ENCODE peak calls at places on chromosomes 4 and X, in six cellular contexts. One of them, this sample, is unnamed.

GRCh38 chr4:156560701-156561100 is 410.9 kb downstream of the PDGFC start:
- DNase-seq in CD4-positive, CD25-positive, alpha-beta regulatory T cell: no peak
- DNase-seq in GM12878: no peak
- DNase-seq in uterus: no peak
- DNase-seq in SK-N-SH: no peak
- DNase-seq in esophagus squamous epithelium: no peak
- DNase-seq in this sample: no peak

GRCh38 chrX:136658151-136658550 is 10.2 kb downstream of the CD40LG start:
- DNase-seq in SK-N-SH: no peak
- DNase-seq in esophagus squamous epithelium: no peak
- DNase-seq in uterus: no peak
- DNase-seq in CD4-positive, CD25-positive, alpha-beta regulatory T cell: no peak
- DNase-seq in GM12878: no peak
- DNase-seq in this sample: no peak

GRCh38 chr4:82513382-82513781 is 48.4 kb downstream of the TMEM150C start:
- DNase-seq in CD4-positive, CD25-positive, alpha-beta regulatory T cell: no peak
- DNase-seq in GM12878: no peak
- DNase-seq in uterus: no peak
- DNase-seq in SK-N-SH: no peak
- DNase-seq in esophagus squamous epithelium: no peak
- DNase-seq in this sample: no peak

GRCh38 chr4:182885738-182886077 is 31.5 kb downstream of the DCTD start:
- DNase-seq in uterus: no peak
- DNase-seq in esophagus squamous epithelium: no peak
- DNase-seq in CD4-positive, CD25-positive, alpha-beta regulatory T cell: no peak
- DNase-seq in GM12878: no peak
- DNase-seq in SK-N-SH: no peak
- DNase-seq in this sample: no peak

GRCh38 chr4:20809796-20810195 is 109.5 kb downstream of the PACRGL start:
- DNase-seq in GM12878: no peak
- DNase-seq in SK-N-SH: no peak
- DNase-seq in CD4-positive, CD25-positive, alpha-beta regulatory T cell: no peak
- DNase-seq in esophagus squamous epithelium: no peak
- DNase-seq in uterus: no peak
- DNase-seq in this sample: no peak

GRCh38 chr4:138949866-138950265 is 65.7 kb upstream of the NOCT start:
- DNase-seq in esophagus squamous epithelium: no peak
- DNase-seq in GM12878: no peak
- DNase-seq in CD4-positive, CD25-positive, alpha-beta regulatory T cell: no peak
- DNase-seq in SK-N-SH: no peak
- DNase-seq in uterus: no peak
- DNase-seq in this sample: no peak

GRCh38 chr4:8010618-8011017 is 71.0 kb upstream of the AFAP1 start:
- DNase-seq in CD4-positive, CD25-positive, alpha-beta regulatory T cell: no peak
- DNase-seq in GM12878: no peak
- DNase-seq in uterus: no peak
- DNase-seq in esophagus squamous epithelium: no peak
- DNase-seq in SK-N-SH: peak; percentile 96
- DNase-seq in this sample: peak; percentile 65

GRCh38 chr4:15427715-15428114 is at the start of gene C1QTNF7:
- DNase-seq in uterus: no peak
- DNase-seq in esophagus squamous epithelium: no peak
- DNase-seq in GM12878: no peak
- DNase-seq in SK-N-SH: no peak
- DNase-seq in CD4-positive, CD25-positive, alpha-beta regulatory T cell: no peak
- DNase-seq in this sample: no peak

GRCh38 chrX:8306296-8306975 is 135.4 kb upstream of the VCX2 start:
- DNase-seq in uterus: no peak
- DNase-seq in esophagus squamous epithelium: no peak
- DNase-seq in SK-N-SH: no peak
- DNase-seq in CD4-positive, CD25-positive, alpha-beta regulatory T cell: no peak
- DNase-seq in GM12878: no peak
- DNase-seq in this sample: no peak

GRCh38 chrX:132092439-132093065 is 35.3 kb downstream of the FRMD7 start:
- DNase-seq in GM12878: peak; percentile 25
- DNase-seq in SK-N-SH: peak; percentile 28
- DNase-seq in CD4-positive, CD25-positive, alpha-beta regulatory T cell: peak; percentile 66
- DNase-seq in uterus: peak; percentile 80
- DNase-seq in esophagus squamous epithelium: no peak
- DNase-seq in this sample: peak; percentile 21

GRCh38 chr4:72311291-72311690 is 257.7 kb downstream of the ADAMTS3 start:
- DNase-seq in uterus: no peak
- DNase-seq in SK-N-SH: no peak
- DNase-seq in esophagus squamous epithelium: no peak
- DNase-seq in GM12878: no peak
- DNase-seq in CD4-positive, CD25-positive, alpha-beta regulatory T cell: no peak
- DNase-seq in this sample: no peak

GRCh38 chr4:23856630-23857029 is 33.2 kb downstream of the PPARGC1A start:
- DNase-seq in uterus: no peak
- DNase-seq in SK-N-SH: no peak
- DNase-seq in GM12878: no peak
- DNase-seq in esophagus squamous epithelium: no peak
- DNase-seq in CD4-positive, CD25-positive, alpha-beta regulatory T cell: no peak
- DNase-seq in this sample: no peak

GRCh38 chr4:156169011-156169410 is 215.3 kb upstream of the CTSO start:
- DNase-seq in GM12878: no peak
- DNase-seq in SK-N-SH: no peak
- DNase-seq in esophagus squamous epithelium: no peak
- DNase-seq in uterus: peak; percentile 70
- DNase-seq in CD4-positive, CD25-positive, alpha-beta regulatory T cell: no peak
- DNase-seq in this sample: no peak

GRCh38 chr4:16225681-16225995 is 633 bp downstream of the TAPT1 start:
- DNase-seq in SK-N-SH: no peak
- DNase-seq in uterus: no peak
- DNase-seq in GM12878: no peak
- DNase-seq in CD4-positive, CD25-positive, alpha-beta regulatory T cell: no peak
- DNase-seq in esophagus squamous epithelium: no peak
- DNase-seq in this sample: no peak

GRCh38 chr4:183399166-183399565 is 45.3 kb upstream of the CDKN2AIP start:
- DNase-seq in esophagus squamous epithelium: no peak
- DNase-seq in CD4-positive, CD25-positive, alpha-beta regulatory T cell: no peak
- DNase-seq in SK-N-SH: peak; percentile 36
- DNase-seq in uterus: no peak
- DNase-seq in GM12878: no peak
- DNase-seq in this sample: no peak

GRCh38 chrX:134622056-134622812 is 36.0 kb downstream of the PLAC1 start:
- DNase-seq in GM12878: peak; percentile 35
- DNase-seq in esophagus squamous epithelium: no peak
- DNase-seq in SK-N-SH: no peak
- DNase-seq in uterus: no peak
- DNase-seq in CD4-positive, CD25-positive, alpha-beta regulatory T cell: peak; percentile 40
- DNase-seq in this sample: no peak

GRCh38 chr4:6808259-6808658 is 25.7 kb downstream of the KIAA0232 start:
- DNase-seq in uterus: no peak
- DNase-seq in esophagus squamous epithelium: no peak
- DNase-seq in SK-N-SH: no peak
- DNase-seq in CD4-positive, CD25-positive, alpha-beta regulatory T cell: no peak
- DNase-seq in GM12878: no peak
- DNase-seq in this sample: no peak

GRCh38 chr4:166174717-166175510 is 301.9 kb downstream of the TLL1 start:
- DNase-seq in esophagus squamous epithelium: no peak
- DNase-seq in CD4-positive, CD25-positive, alpha-beta regulatory T cell: no peak
- DNase-seq in SK-N-SH: no peak
- DNase-seq in uterus: no peak
- DNase-seq in GM12878: no peak
- DNase-seq in this sample: no peak

GRCh38 chr4:11182031-11182430 is 246.7 kb downstream of the HS3ST1 start:
- DNase-seq in uterus: no peak
- DNase-seq in esophagus squamous epithelium: no peak
- DNase-seq in SK-N-SH: no peak
- DNase-seq in CD4-positive, CD25-positive, alpha-beta regulatory T cell: no peak
- DNase-seq in GM12878: no peak
- DNase-seq in this sample: no peak

GRCh38 chr4:181550381-181550780 is 692.8 kb upstream of the TENM3 start:
- DNase-seq in CD4-positive, CD25-positive, alpha-beta regulatory T cell: no peak
- DNase-seq in esophagus squamous epithelium: no peak
- DNase-seq in SK-N-SH: no peak
- DNase-seq in uterus: no peak
- DNase-seq in GM12878: no peak
- DNase-seq in this sample: no peak

GRCh38 chrX:30283456-30284200 is 25.6 kb downstream of the NR0B1 start:
- DNase-seq in CD4-positive, CD25-positive, alpha-beta regulatory T cell: no peak
- DNase-seq in SK-N-SH: no peak
- DNase-seq in esophagus squamous epithelium: no peak
- DNase-seq in uterus: no peak
- DNase-seq in GM12878: no peak
- DNase-seq in this sample: no peak

GRCh38 chr4:5618051-5619010 is 90.0 kb downstream of the EVC2 start:
- DNase-seq in CD4-positive, CD25-positive, alpha-beta regulatory T cell: no peak
- DNase-seq in GM12878: no peak
- DNase-seq in SK-N-SH: no peak
- DNase-seq in esophagus squamous epithelium: no peak
- DNase-seq in uterus: no peak
- DNase-seq in this sample: no peak

GRCh38 chr4:150381026-150381425 is 200.9 kb upstream of the MAB21L2 start:
- DNase-seq in SK-N-SH: no peak
- DNase-seq in GM12878: no peak
- DNase-seq in uterus: no peak
- DNase-seq in CD4-positive, CD25-positive, alpha-beta regulatory T cell: no peak
- DNase-seq in esophagus squamous epithelium: no peak
- DNase-seq in this sample: no peak

GRCh38 chrX:13283968-13284914 is 35.6 kb downstream of the ATXN3L start:
- DNase-seq in CD4-positive, CD25-positive, alpha-beta regulatory T cell: no peak
- DNase-seq in esophagus squamous epithelium: no peak
- DNase-seq in SK-N-SH: no peak
- DNase-seq in uterus: peak; percentile 36
- DNase-seq in GM12878: no peak
- DNase-seq in this sample: no peak

GRCh38 chrX:22652596-22652995 is 347.2 kb upstream of the DDX53 start:
- DNase-seq in uterus: peak; percentile 49
- DNase-seq in esophagus squamous epithelium: no peak
- DNase-seq in CD4-positive, CD25-positive, alpha-beta regulatory T cell: no peak
- DNase-seq in SK-N-SH: peak; percentile 23
- DNase-seq in GM12878: no peak
- DNase-seq in this sample: no peak

DNA sequence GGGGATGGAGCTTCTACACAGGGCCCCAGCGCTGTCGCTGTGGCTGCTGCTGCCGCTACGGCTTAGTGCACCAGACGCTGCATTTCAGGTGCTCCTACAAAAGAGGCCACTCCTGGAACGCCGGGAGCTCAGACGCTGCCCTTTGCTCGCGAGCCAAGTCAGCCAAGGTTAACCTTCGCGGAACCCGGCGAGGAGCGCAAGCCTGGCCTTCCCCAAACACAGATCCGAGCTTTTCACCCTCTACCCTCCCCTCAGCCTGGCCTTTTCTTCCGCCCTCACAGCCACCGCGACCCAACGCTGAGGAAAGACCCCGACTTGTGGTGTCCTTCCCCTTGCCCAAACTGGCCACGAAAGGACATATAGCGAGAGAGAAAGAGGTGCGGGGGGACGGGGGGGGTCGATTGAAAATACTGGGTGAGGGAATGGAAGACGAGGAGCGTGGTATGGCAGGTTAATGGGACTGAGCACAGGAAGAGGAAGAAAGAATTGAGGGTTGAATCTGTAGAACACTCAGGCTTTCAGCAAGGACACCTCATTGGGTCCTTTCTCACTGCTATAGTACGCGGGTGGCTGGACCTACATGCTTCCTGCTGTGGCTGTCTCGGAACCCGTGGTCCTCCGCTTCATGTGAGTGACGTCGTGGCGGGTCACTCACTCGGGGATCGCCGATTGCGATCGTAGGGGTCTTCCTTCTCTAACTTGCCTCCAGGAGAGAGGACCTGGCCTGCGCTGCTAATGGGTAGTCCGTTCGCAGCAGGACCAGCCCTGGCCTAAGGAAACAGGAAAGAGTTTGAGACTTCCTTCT is at the start of the genes AIMP1 and TBCK:
- DNase-seq in SK-N-SH: peak; percentile 84
- DNase-seq in CD4-positive, CD25-positive, alpha-beta regulatory T cell: peak; percentile 94
- DNase-seq in esophagus squamous epithelium: peak; percentile 53
- DNase-seq in GM12878: peak; percentile 72
- DNase-seq in uterus: peak; percentile 85
- DNase-seq in this sample: peak; percentile 88
- H3K4me1 ChIP-seq in SK-N-SH: peaks cover 23% of the 10 kb centered on the region
- H3K4me1 ChIP-seq in CD4-positive, CD25-positive, alpha-beta regulatory T cell: peaks cover 39% of the 10 kb centered on the region
- H3K4me1 ChIP-seq in esophagus squamous epithelium: peaks cover 13% of the 10 kb centered on the region
- H3K4me1 ChIP-seq in GM12878: no peaks in the 10 kb centered on the region
- H3K4me1 ChIP-seq in uterus: peaks cover 15% of the 10 kb centered on the region
- H3K4me1 ChIP-seq in this sample: peaks cover 38% of the 10 kb centered on the region

DNA sequence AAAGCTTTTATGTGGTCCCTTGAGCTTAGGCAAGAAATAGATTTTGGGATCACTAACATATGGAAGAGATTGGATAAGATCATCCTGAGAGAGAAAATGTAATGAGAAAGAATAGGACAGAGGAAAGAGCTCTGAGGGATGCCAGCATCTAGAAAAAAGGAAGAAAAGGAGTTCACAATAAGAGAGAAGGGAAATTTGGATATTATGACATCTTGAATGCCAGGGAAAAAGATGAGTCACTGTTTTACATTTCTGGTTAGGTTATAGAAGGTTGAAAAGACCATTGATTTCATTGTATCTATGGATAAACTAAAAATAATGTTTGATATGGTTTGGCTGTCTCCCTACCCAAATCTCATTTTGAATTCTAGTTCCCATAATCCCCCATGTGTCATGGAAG is 208.5 kb downstream of the MAD2L1 start:
- DNase-seq in CD4-positive, CD25-positive, alpha-beta regulatory T cell: no peak
- DNase-seq in uterus: no peak
- DNase-seq in GM12878: no peak
- DNase-seq in esophagus squamous epithelium: no peak
- DNase-seq in SK-N-SH: no peak
- DNase-seq in this sample: no peak
- H3K27ac ChIP-seq in CD4-positive, CD25-positive, alpha-beta regulatory T cell: no peak overlapping the region
- H3K27ac ChIP-seq in uterus: no peak overlapping the region
- H3K27ac ChIP-seq in GM12878: no peak overlapping the region
- H3K27ac ChIP-seq in esophagus squamous epithelium: no peak overlapping the region
- H3K27ac ChIP-seq in SK-N-SH: no peak overlapping the region
- H3K27ac ChIP-seq in this sample: no peak overlapping the region

GRCh38 chr4:152997771-152998487 is 61.8 kb downstream of the FHDC1 start:
- DNase-seq in uterus: no peak
- DNase-seq in CD4-positive, CD25-positive, alpha-beta regulatory T cell: no peak
- DNase-seq in SK-N-SH: no peak
- DNase-seq in esophagus squamous epithelium: no peak
- DNase-seq in GM12878: no peak
- DNase-seq in this sample: no peak

GRCh38 chr4:152996672-152997071 is 60.5 kb downstream of the FHDC1 start:
- DNase-seq in SK-N-SH: no peak
- DNase-seq in uterus: no peak
- DNase-seq in GM12878: no peak
- DNase-seq in CD4-positive, CD25-positive, alpha-beta regulatory T cell: no peak
- DNase-seq in esophagus squamous epithelium: no peak
- DNase-seq in this sample: no peak

GRCh38 chr4:152997235-152997735 is 61.2 kb downstream of the FHDC1 start:
- DNase-seq in SK-N-SH: no peak
- DNase-seq in uterus: no peak
- DNase-seq in esophagus squamous epithelium: no peak
- DNase-seq in CD4-positive, CD25-positive, alpha-beta regulatory T cell: no peak
- DNase-seq in GM12878: no peak
- DNase-seq in this sample: no peak

GRCh38 chr4:152998861-152999260 is 62.7 kb downstream of the FHDC1 start:
- DNase-seq in uterus: no peak
- DNase-seq in CD4-positive, CD25-positive, alpha-beta regulatory T cell: no peak
- DNase-seq in GM12878: no peak
- DNase-seq in SK-N-SH: no peak
- DNase-seq in esophagus squamous epithelium: no peak
- DNase-seq in this sample: no peak

GRCh38 chr4:152996101-152996500 is 60.0 kb downstream of the FHDC1 start:
- DNase-seq in CD4-positive, CD25-positive, alpha-beta regulatory T cell: no peak
- DNase-seq in uterus: no peak
- DNase-seq in GM12878: no peak
- DNase-seq in SK-N-SH: no peak
- DNase-seq in esophagus squamous epithelium: no peak
- DNase-seq in this sample: peak; percentile 15
- H3K27me3 ChIP-seq in CD4-positive, CD25-positive, alpha-beta regulatory T cell: no peaks in the 10 kb centered on the region
- H3K27me3 ChIP-seq in uterus: no peaks in the 10 kb centered on the region
- H3K27me3 ChIP-seq in GM12878: peaks cover 3% of the 10 kb centered on the region
- H3K27me3 ChIP-seq in SK-N-SH: no peaks in the 10 kb centered on the region
- H3K27me3 ChIP-seq in esophagus squamous epithelium: no peaks in the 10 kb centered on the region
- H3K27me3 ChIP-seq in this sample: peaks cover 4% of the 10 kb centered on the region

GRCh38 chr4:39715788-39716187 is 17.9 kb downstream of the UBE2K start:
- DNase-seq in GM12878: no peak
- DNase-seq in SK-N-SH: no peak
- DNase-seq in esophagus squamous epithelium: no peak
- DNase-seq in uterus: no peak
- DNase-seq in CD4-positive, CD25-positive, alpha-beta regulatory T cell: no peak
- DNase-seq in this sample: no peak
- H3K4me1 ChIP-seq in GM12878: peaks cover 55% of the 10 kb centered on the region
- H3K4me1 ChIP-seq in SK-N-SH: no peaks in the 10 kb centered on the region
- H3K4me1 ChIP-seq in esophagus squamous epithelium: no peaks in the 10 kb centered on the region
- H3K4me1 ChIP-seq in uterus: peaks cover 7% of the 10 kb centered on the region
- H3K4me1 ChIP-seq in CD4-positive, CD25-positive, alpha-beta regulatory T cell: peaks cover 21% of the 10 kb centered on the region
- H3K4me1 ChIP-seq in this sample: peaks cover 27% of the 10 kb centered on the region